ENCODE peak calls at places on chromosome 19, in eight cellular contexts. C is fibroblast of lung, Q is astrocyte of the spinal cord, B is neural progenitor cell, F is ovary, A is tibial nerve, P is heart left ventricle, E is HAP-1. V is an unnamed sample.

GRCh38 chr19:49988433-49988832 is 27.5 kb upstream of the SIGLEC11 start:
- DNase-seq in P (no peak), Q (peak; percentile 25), E (no peak), F (no peak), A (no peak), B (no peak), C (peak; percentile 82), V (no peak)

GRCh38 chr19:46271488-46272197 is 25.2 kb upstream of the HIF3A start:
- DNase-seq in P (no peak), B (no peak), C (peak; percentile 100), F (no peak), E (no peak), A (no peak), Q (peak; percentile 97), V (no peak)

GRCh38 chr19:4453232-4454179 is 4.1 kb downstream of the UBXN6 start:
- DNase-seq in A (no peak), C (no peak), Q (no peak), P (no peak), B (no peak), E (no peak), F (peak; percentile 49), V (no peak)

GRCh38 chr19:51448011-51448744 is 10.1 kb downstream of the SIGLEC8 start:
- DNase-seq in B (no peak), A (no peak), C (no peak), F (no peak), P (no peak), E (no peak), Q (no peak), V (no peak)

GRCh38 chr19:55898911-55899310 is 33.2 kb downstream of the NLRP13 start:
- DNase-seq in B (no peak), E (no peak), P (no peak), C (no peak), Q (no peak), A (no peak), F (no peak), V (no peak)

GRCh38 chr19:33532859-33533455 is 11.4 kb upstream of the PEPD start:
- DNase-seq in C (no peak), E (no peak), Q (no peak), P (no peak), A (no peak), F (no peak), B (peak; percentile 57), V (no peak)

GRCh38 chr19:39160523-39160861 is 34.9 kb downstream of the PAK4 start:
- DNase-seq in F (peak; percentile 79), B (no peak), A (peak; percentile 58), C (peak; percentile 64), E (no peak), Q (peak; percentile 53), P (no peak), V (no peak)

GRCh38 chr19:29395712-29396414 is 129.9 kb upstream of the VSTM2B start:
- DNase-seq in F (no peak), C (no peak), B (no peak), A (no peak), P (no peak), Q (no peak), E (no peak), V (no peak)

GRCh38 chr19:32652893-32653625 is 21.9 kb downstream of the ANKRD27 start:
- DNase-seq in A (peak; percentile 17), P (peak; percentile 91), Q (peak; percentile 57), E (no peak), B (no peak), C (peak; percentile 78), F (peak; percentile 86), V (no peak)

GRCh38 chr19:7983995-7984837 is 21.2 kb downstream of the ELAVL1 start:
- DNase-seq in F (no peak), Q (no peak), C (no peak), B (no peak), E (no peak), A (no peak), P (no peak), V (no peak)

GRCh38 chr19:37885392-37885791 is 21.0 kb downstream of the WDR87 start:
- DNase-seq in F (no peak), B (no peak), A (no peak), E (no peak), Q (no peak), P (no peak), C (no peak), V (no peak)

GRCh38 chr19:51690359-51691121 is 2.6 kb upstream of the SPACA6 start:
- DNase-seq in B (peak; percentile 87), F (peak; percentile 89), C (peak; percentile 79), P (peak; percentile 81), E (peak; percentile 61), A (peak; percentile 48), Q (peak; percentile 83), V (peak; percentile 43)

GRCh38 chr19:46813570-46814358 is 25.4 kb upstream of the SLC1A5 start:
- DNase-seq in E (no peak), P (peak; percentile 76), A (peak; percentile 81), F (peak; percentile 96), Q (peak; percentile 72), B (no peak), C (peak; percentile 44), V (no peak)

GRCh38 chr19:42074513-42075363 is 1.2 kb upstream of the ZNF574 start:
- DNase-seq in A (peak; percentile 17), F (peak; percentile 56), P (no peak), C (no peak), Q (no peak), B (no peak), E (no peak), V (peak; percentile 53)

GRCh38 chr19:55005684-55006488 is 32.2 kb downstream of the GP6 start:
- DNase-seq in C (peak; percentile 77), F (no peak), Q (peak; percentile 48), B (peak; percentile 87), A (peak; percentile 26), P (no peak), E (peak; percentile 59), V (peak; percentile 85)

GRCh38 chr19:2278504-2279158 is 3.3 kb downstream of the PEAK3 start:
- DNase-seq in A (no peak), C (no peak), B (no peak), F (no peak), E (no peak), P (no peak), Q (no peak), V (no peak)

GRCh38 chr19:19750131-19750841 is 17.4 kb upstream of the ZNF14 start:
- DNase-seq in F (no peak), B (no peak), C (no peak), P (no peak), A (no peak), E (no peak), Q (no peak), V (no peak)

GRCh38 chr19:56132316-56132822 is 8.7 kb upstream of the ZNF444 start:
- DNase-seq in E (no peak), C (peak; percentile 70), F (no peak), A (no peak), Q (peak; percentile 36), P (no peak), B (peak; percentile 91), V (peak; percentile 61)

GRCh38 chr19:6239401-6239844 is 40.4 kb downstream of the MLLT1 start:
- DNase-seq in A (no peak), Q (no peak), F (peak; percentile 62), B (no peak), P (no peak), E (no peak), C (peak; percentile 60), V (no peak)

GRCh38 chr19:35106291-35106583 is 9.4 kb upstream of the FXYD3 start:
- DNase-seq in E (no peak), B (no peak), Q (no peak), A (no peak), C (no peak), F (no peak), P (no peak), V (no peak)

GRCh38 chr19:51777570-51778460 is 16.8 kb downstream of the FPR2 start:
- DNase-seq in B (peak; percentile 85), E (peak; percentile 58), P (peak; percentile 74), A (peak; percentile 51), F (peak; percentile 82), C (peak; percentile 81), Q (peak; percentile 79), V (peak; percentile 57)

GRCh38 chr19:29563688-29564087 is 37.9 kb downstream of the VSTM2B start:
- DNase-seq in B (no peak), P (no peak), Q (no peak), C (no peak), F (no peak), A (no peak), E (no peak), V (no peak)

GRCh38 chr19:48856921-48857320 is 11.5 kb downstream of the PLEKHA4 start:
- DNase-seq in P (no peak), Q (peak; percentile 31), B (no peak), F (no peak), E (no peak), C (peak; percentile 45), A (no peak), V (no peak)

GRCh38 chr19:10110076-10110971 is 1.2 kb upstream of the P2RY11 start:
- DNase-seq in F (no peak), P (no peak), A (no peak), C (no peak), B (no peak), Q (no peak), E (no peak), V (no peak)
- H3K4me3 ChIP-seq in F (no peak overlapping the region), P (no peak overlapping the region), A (no peak overlapping the region), C (no peak overlapping the region), B (no peak overlapping the region), Q (no peak overlapping the region), E (no peak overlapping the region), V (no peak overlapping the region)

GRCh38 chr19:43425567-43426392 is 11.1 kb downstream of the TEX101 start:
- DNase-seq in E (peak; percentile 51), A (no peak), F (no peak), B (peak; percentile 41), P (no peak), C (peak; percentile 16), Q (no peak), V (peak; percentile 29)
- H3K4me3 ChIP-seq in E (no peak overlapping the region), A (no peak overlapping the region), F (no peak overlapping the region), B (no peak overlapping the region), P (no peak overlapping the region), C (no peak overlapping the region), Q (no peak overlapping the region), V (no peak overlapping the region)

GRCh38 chr19:40214936-40215335 is 3.2 kb downstream of the TTC9B start:
- DNase-seq in A (no peak), P (no peak), Q (no peak), B (no peak), E (no peak), C (no peak), F (no peak), V (no peak)

GRCh38 chr19:40217921-40218890 is at the start of gene TTC9B:
- DNase-seq in P (no peak), Q (no peak), B (peak; percentile 93), F (no peak), C (no peak), A (no peak), E (no peak), V (no peak)

GRCh38 chr19:40217027-40217810 is 965 bp downstream of the TTC9B start:
- DNase-seq in B (peak; percentile 41), A (no peak), P (no peak), E (no peak), C (no peak), F (no peak), Q (no peak), V (peak; percentile 94)

GRCh38 chr19:40216013-40216776 is 2.0 kb downstream of the TTC9B start:
- DNase-seq in B (no peak), A (no peak), E (no peak), C (no peak), P (no peak), Q (no peak), F (no peak), V (no peak)

GRCh38 chr19:40216777-40217026 is 1.5 kb downstream of the TTC9B start:
- DNase-seq in B (no peak), E (no peak), P (no peak), C (no peak), Q (no peak), F (no peak), A (no peak), V (no peak)
- H3K4me3 ChIP-seq in B (no peak overlapping the region), E (no peak overlapping the region), P (no peak overlapping the region), C (no peak overlapping the region), Q (no peak overlapping the region), F (no peak overlapping the region), A (no peak overlapping the region), V (peak overlapping the region; percentile 32)

GRCh38 chr19:16257509-16258002 is 59.8 kb downstream of the AP1M1 start:
- DNase-seq in C (no peak), E (no peak), F (no peak), B (no peak), A (no peak), P (no peak), Q (no peak), V (no peak)
- H3K4me3 ChIP-seq in C (no peak overlapping the region), E (no peak overlapping the region), F (no peak overlapping the region), B (no peak overlapping the region), A (no peak overlapping the region), P (no peak overlapping the region), Q (no peak overlapping the region), V (no peak overlapping the region)